ENCODE peak calls at places on chromosomes 6 and 20, in ten cellular contexts. D, W, X, L, Y, U, O, C, F and N are unnamed samples.

GRCh38 chr6:3961581-3962225 is 112.5 kb downstream of the FAM50B start:
- DNase-seq in W (no peak), X (no peak), F (no peak), Y (peak; percentile 23), O (no peak), U (no peak), D (no peak), L (no peak), C (no peak), N (no peak)

GRCh38 chr20:48657426-48658197 is 170.2 kb downstream of the PREX1 start:
- DNase-seq in U (peak; percentile 47), Y (peak; percentile 67), F (peak; percentile 83), X (peak; percentile 42), D (peak; percentile 34), W (peak; percentile 66), L (peak; percentile 53), C (peak; percentile 88), O (peak; percentile 68), N (peak; percentile 70)

GRCh38 chr6:63352587-63353281 is 33.0 kb upstream of the LGSN start:
- DNase-seq in C (peak; percentile 60), F (peak; percentile 54), Y (peak; percentile 51), D (peak; percentile 15), U (peak; percentile 2), L (peak; percentile 15), X (no peak), O (no peak), W (no peak), N (no peak)

GRCh38 chr6:31762878-31763616 is 591 bp downstream of the SAPCD1 start:
- DNase-seq in Y (no peak), C (no peak), D (no peak), W (no peak), U (no peak), F (no peak), O (no peak), X (no peak), L (no peak), N (no peak)

GRCh38 chr20:44494266-44494665 is 18.6 kb downstream of the TTPAL start:
- DNase-seq in W (no peak), L (peak; percentile 41), X (no peak), F (no peak), D (no peak), O (no peak), Y (peak; percentile 76), C (no peak), U (no peak), N (no peak)

GRCh38 chr6:138036111-138036510 is 71.1 kb downstream of the PERP start:
- DNase-seq in W (no peak), F (no peak), X (no peak), L (no peak), U (no peak), Y (no peak), D (no peak), C (no peak), O (no peak), N (no peak)

GRCh38 chr6:11634948-11635347 is 97.4 kb downstream of the TMEM170B start:
- DNase-seq in C (no peak), F (no peak), X (no peak), Y (no peak), W (no peak), O (no peak), L (no peak), D (no peak), U (no peak), N (no peak)

GRCh38 chr6:17703256-17703694 is 3.5 kb downstream of the NUP153 start:
- DNase-seq in Y (peak; percentile 77), D (no peak), F (no peak), C (no peak), X (no peak), O (peak; percentile 16), L (peak; percentile 21), W (no peak), U (no peak), N (no peak)

GRCh38 chr6:117534974-117535373 is 52.5 kb downstream of the DCBLD1 start:
- DNase-seq in C (no peak), W (no peak), U (no peak), L (no peak), X (no peak), D (no peak), O (no peak), F (no peak), Y (no peak), N (no peak)

GRCh38 chr20:60037120-60037499 is 78.9 kb downstream of the CDH26 start:
- DNase-seq in Y (peak; percentile 48), F (no peak), X (no peak), D (no peak), L (no peak), O (no peak), W (no peak), U (peak; percentile 25), C (no peak), N (no peak)

GRCh38 chr6:111564482-111564945 is 41.2 kb downstream of the TRAF3IP2 start:
- DNase-seq in Y (peak; percentile 50), L (no peak), D (peak; percentile 68), F (no peak), X (no peak), C (no peak), O (no peak), U (peak; percentile 43), W (peak; percentile 72), N (no peak)

GRCh38 chr6:137297887-137298286 is 78.7 kb upstream of the IFNGR1 start:
- DNase-seq in Y (peak; percentile 34), L (no peak), W (no peak), C (no peak), D (no peak), F (peak; percentile 49), O (no peak), U (no peak), X (no peak), N (no peak)

GRCh38 chr6:130696806-130697205 is 130.4 kb upstream of the SMLR1 start:
- DNase-seq in W (no peak), D (no peak), C (no peak), L (no peak), X (no peak), O (no peak), F (no peak), Y (peak; percentile 14), U (no peak), N (no peak)

GRCh38 chr20:58256842-58257241 is 28.4 kb upstream of the ANKRD60 start:
- DNase-seq in F (no peak), Y (no peak), U (no peak), C (no peak), W (no peak), X (no peak), O (no peak), D (no peak), L (no peak), N (no peak)

GRCh38 chr6:160041608-160042007 is 72.7 kb downstream of the IGF2R start:
- DNase-seq in Y (peak; percentile 85), X (no peak), O (no peak), D (no peak), W (peak; percentile 63), U (no peak), F (no peak), L (peak; percentile 13), C (no peak), N (no peak)

GRCh38 chr6:83633149-83633548 is 75.8 kb downstream of the SNAP91 start:
- DNase-seq in X (no peak), D (no peak), C (no peak), Y (no peak), O (no peak), W (no peak), F (no peak), U (no peak), L (no peak), N (no peak)

GRCh38 chr6:124203106-124203811 is 399.6 kb downstream of the NKAIN2 start:
- DNase-seq in Y (peak; percentile 90), W (no peak), U (no peak), O (no peak), L (no peak), F (no peak), C (no peak), X (no peak), D (no peak), N (no peak)

GRCh38 chr20:23691675-23692074 is 2.8 kb upstream of the CST4 start:
- DNase-seq in C (no peak), L (no peak), O (no peak), D (no peak), X (no peak), F (no peak), W (no peak), U (no peak), Y (no peak), N (no peak)

GRCh38 chr20:41205313-41205712 is 68.0 kb downstream of the PLCG1 start:
- DNase-seq in U (no peak), O (no peak), D (no peak), X (no peak), W (no peak), C (no peak), L (no peak), Y (no peak), F (no peak), N (no peak)

GRCh38 chr6:160428069-160428430 is 79.9 kb downstream of the SLC22A3 start:
- DNase-seq in C (no peak), U (peak; percentile 6), D (no peak), O (no peak), W (peak; percentile 52), X (no peak), F (no peak), L (no peak), Y (no peak), N (no peak)

GRCh38 chr6:14068133-14068532 is 49.4 kb upstream of the CD83 start:
- DNase-seq in X (no peak), U (no peak), W (no peak), O (no peak), L (peak; percentile 80), D (no peak), F (no peak), Y (peak; percentile 88), C (no peak), N (no peak)

GRCh38 chr6:34346175-34347119 is 46.0 kb downstream of the NUDT3 start:
- DNase-seq in C (peak; percentile 44), D (no peak), L (no peak), X (no peak), Y (no peak), W (no peak), F (no peak), O (no peak), U (no peak), N (no peak)